ENCODE peak calls at places on chromosome 7, in four cellular contexts. One of them, this sample, is unnamed. For H3K4me1, the result is how much of the 10 kb centered on the place peaks cover.

GRCh38 chr7:21137640-21138039 is 290.2 kb upstream of the SP4 start:
- DNase-seq in gastrocnemius medialis: no peak
- DNase-seq in uterus: no peak
- DNase-seq in heart left ventricle: no peak
- DNase-seq in this sample: no peak

GRCh38 chr7:2688409-2689342 is 674 bp downstream of the AMZ1 start:
- DNase-seq in heart left ventricle: no peak
- DNase-seq in gastrocnemius medialis: no peak
- DNase-seq in uterus: no peak
- DNase-seq in this sample: no peak

GRCh38 chr7:115260381-115260780 is 338.5 kb downstream of the MDFIC start:
- DNase-seq in uterus: no peak
- DNase-seq in gastrocnemius medialis: no peak
- DNase-seq in heart left ventricle: no peak
- DNase-seq in this sample: no peak

GRCh38 chr7:40804477-40805215 is 669.8 kb downstream of the SUGCT start:
- DNase-seq in gastrocnemius medialis: no peak
- DNase-seq in heart left ventricle: no peak
- DNase-seq in uterus: no peak
- DNase-seq in this sample: no peak

GRCh38 chr7:138459300-138460175 is 521 bp upstream of the TRIM24 start:
- DNase-seq in gastrocnemius medialis: peak
- DNase-seq in uterus: peak
- DNase-seq in heart left ventricle: no peak
- DNase-seq in this sample: no peak

GRCh38 chr7:6127129-6127490 is 95.9 kb downstream of the ANKRD61 start:
- DNase-seq in heart left ventricle: no peak
- DNase-seq in uterus: no peak
- DNase-seq in gastrocnemius medialis: no peak
- DNase-seq in this sample: no peak

GRCh38 chr7:17407229-17407628 is 108.8 kb downstream of the AHR start:
- DNase-seq in heart left ventricle: no peak
- DNase-seq in gastrocnemius medialis: no peak
- DNase-seq in uterus: no peak
- DNase-seq in this sample: no peak

GRCh38 chr7:77327932-77328628 is 88.1 kb downstream of the GSAP start:
- DNase-seq in heart left ventricle: no peak
- DNase-seq in gastrocnemius medialis: no peak
- DNase-seq in uterus: no peak
- DNase-seq in this sample: no peak

DNA sequence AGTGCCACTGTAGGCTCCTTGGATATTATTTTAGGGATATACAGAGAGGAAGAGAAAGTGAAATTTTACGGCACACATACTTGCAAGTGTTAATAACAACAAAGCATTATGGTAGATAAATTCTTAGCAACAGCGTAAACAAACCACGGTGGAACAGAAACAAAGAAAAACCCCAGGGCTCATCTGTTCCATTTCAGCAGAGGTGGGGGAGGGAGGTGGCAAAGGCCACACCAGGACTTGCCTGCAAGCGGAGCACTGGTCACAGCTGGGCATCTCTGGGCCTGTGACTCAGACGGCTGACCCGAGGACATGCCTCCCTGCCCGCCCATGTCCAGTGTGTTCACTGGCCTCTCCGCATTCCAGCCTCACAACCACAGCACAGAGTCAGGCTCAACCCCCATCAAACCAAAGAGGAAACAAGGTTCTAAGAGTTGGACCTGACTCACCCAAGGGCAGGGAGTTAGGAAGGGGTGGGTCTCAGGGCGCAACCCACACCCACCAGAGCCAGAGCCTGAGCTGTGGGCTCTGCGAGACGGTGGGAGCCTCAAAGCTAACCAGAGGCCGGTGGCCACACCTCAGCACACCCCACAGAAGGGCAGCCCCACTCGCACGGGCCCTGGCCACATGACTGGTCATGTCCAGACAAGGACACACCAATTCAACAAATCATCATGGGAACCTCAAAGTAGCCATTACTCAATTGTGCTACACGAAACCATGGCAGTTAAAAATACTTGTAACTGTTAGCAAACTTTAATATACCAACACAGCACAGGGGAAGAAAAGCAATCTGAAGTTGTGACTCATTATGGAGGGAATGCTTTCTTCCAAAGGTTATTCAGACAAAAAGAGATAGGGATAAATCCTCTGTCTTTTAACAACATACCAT is 10.7 kb downstream of the ESYT2 start:
- DNase-seq in uterus: peak
- DNase-seq in heart left ventricle: peak
- DNase-seq in gastrocnemius medialis: peak
- DNase-seq in this sample: peak
- TF ChIP-seq POLR2A in uterus: no peak
- TF ChIP-seq POLR2A in heart left ventricle: no peak
- TF ChIP-seq POLR2A in gastrocnemius medialis: peak
- TF ChIP-seq POLR2A in this sample: peak

GRCh38 chr7:28813238-28813962 is 144.7 kb downstream of the TRIL start:
- DNase-seq in heart left ventricle: peak
- DNase-seq in uterus: no peak
- DNase-seq in gastrocnemius medialis: no peak
- DNase-seq in this sample: no peak

GRCh38 chr7:28811990-28812389 is 146.1 kb downstream of the TRIL start:
- DNase-seq in gastrocnemius medialis: no peak
- DNase-seq in uterus: no peak
- DNase-seq in heart left ventricle: no peak
- DNase-seq in this sample: no peak

GRCh38 chr7:28815928-28816373 is 142.2 kb downstream of the TRIL start:
- DNase-seq in heart left ventricle: no peak
- DNase-seq in uterus: no peak
- DNase-seq in gastrocnemius medialis: no peak
- DNase-seq in this sample: no peak

GRCh38 chr7:28812641-28813040 is 145.5 kb downstream of the TRIL start:
- DNase-seq in uterus: no peak
- DNase-seq in heart left ventricle: no peak
- DNase-seq in gastrocnemius medialis: no peak
- DNase-seq in this sample: no peak

GRCh38 chr7:28815369-28815927 is 142.7 kb downstream of the TRIL start:
- DNase-seq in heart left ventricle: no peak
- DNase-seq in uterus: no peak
- DNase-seq in gastrocnemius medialis: no peak
- DNase-seq in this sample: no peak
- H3K4me1 ChIP-seq in heart left ventricle: under half
- H3K4me1 ChIP-seq in uterus: under half
- H3K4me1 ChIP-seq in gastrocnemius medialis: under half
- H3K4me1 ChIP-seq in this sample: under half

GRCh38 chr7:150919160-150919559 is 59.0 kb downstream of the KCNH2 start:
- DNase-seq in uterus: no peak
- DNase-seq in gastrocnemius medialis: no peak
- DNase-seq in heart left ventricle: no peak
- DNase-seq in this sample: no peak
- TF ChIP-seq CTCF in uterus: no peak
- TF ChIP-seq CTCF in gastrocnemius medialis: no peak
- TF ChIP-seq CTCF in heart left ventricle: no peak
- TF ChIP-seq CTCF in this sample: no peak

GRCh38 chr7:144835166-144835611 is 664 bp downstream of the TPK1 start:
- DNase-seq in gastrocnemius medialis: peak
- DNase-seq in uterus: peak
- DNase-seq in heart left ventricle: peak
- DNase-seq in this sample: peak

GRCh38 chr7:144836545-144836842 is 641 bp upstream of the TPK1 start:
- DNase-seq in heart left ventricle: no peak
- DNase-seq in uterus: no peak
- DNase-seq in gastrocnemius medialis: no peak
- DNase-seq in this sample: no peak

GRCh38 chr7:144830811-144831210 is 5.0 kb downstream of the TPK1 start:
- DNase-seq in heart left ventricle: no peak
- DNase-seq in gastrocnemius medialis: no peak
- DNase-seq in uterus: no peak
- DNase-seq in this sample: no peak

GRCh38 chr7:144834516-144835165 is 1.2 kb downstream of the TPK1 start:
- DNase-seq in heart left ventricle: peak
- DNase-seq in uterus: no peak
- DNase-seq in gastrocnemius medialis: no peak
- DNase-seq in this sample: no peak

GRCh38 chr7:144835668-144836544 is at the start of gene TPK1:
- DNase-seq in uterus: peak
- DNase-seq in heart left ventricle: peak
- DNase-seq in gastrocnemius medialis: peak
- DNase-seq in this sample: peak
- TF ChIP-seq POLR2A in uterus: peak
- TF ChIP-seq POLR2A in heart left ventricle: no peak
- TF ChIP-seq POLR2A in gastrocnemius medialis: peak
- TF ChIP-seq POLR2A in this sample: peak

GRCh38 chr7:150941351-150941982 is 36.7 kb downstream of the KCNH2 start:
- DNase-seq in gastrocnemius medialis: no peak
- DNase-seq in heart left ventricle: no peak
- DNase-seq in uterus: no peak
- DNase-seq in this sample: peak
- H3K4me1 ChIP-seq in gastrocnemius medialis: under half
- H3K4me1 ChIP-seq in heart left ventricle: under half
- H3K4me1 ChIP-seq in uterus: under half
- H3K4me1 ChIP-seq in this sample: under half

GRCh38 chr7:26369519-26370385 is 78.1 kb downstream of the SNX10 start:
- DNase-seq in uterus: no peak
- DNase-seq in gastrocnemius medialis: no peak
- DNase-seq in heart left ventricle: no peak
- DNase-seq in this sample: no peak
- TF ChIP-seq CTCF in uterus: peak
- TF ChIP-seq CTCF in gastrocnemius medialis: peak
- TF ChIP-seq CTCF in heart left ventricle: peak
- TF ChIP-seq CTCF in this sample: peak